ENCODE peak calls at places on chromosomes 1 and 21, in four cellular contexts. M, B, W and I are unnamed samples.

GRCh38 chr1:57857809-57858208 is 433.9 kb upstream of the DAB1 start:
- DNase-seq in B (no peak), M (no peak), W (no peak), I (no peak)

GRCh38 chr1:32066489-32066873 is 6.3 kb upstream of the TMEM39B start:
- DNase-seq in M (no peak), W (no peak), B (peak; percentile 93), I (peak; percentile 53)

GRCh38 chr1:228081578-228082259 is 789 bp upstream of the ARF1 start:
- DNase-seq in B (peak; percentile 16), M (no peak), W (no peak), I (no peak)

GRCh38 chr1:84538599-84538998 is 32.2 kb upstream of the GNG5 start:
- DNase-seq in M (no peak), B (no peak), W (no peak), I (no peak)

GRCh38 chr1:6960291-6960758 is 175.1 kb downstream of the CAMTA1 start:
- DNase-seq in W (no peak), M (no peak), B (peak; percentile 17), I (peak; percentile 73)

GRCh38 chr1:100627018-100627716 is 89.2 kb downstream of the GPR88 start:
- DNase-seq in W (no peak), M (no peak), B (peak; percentile 81), I (no peak)

GRCh38 chr1:169838942-169839341 is 44.2 kb upstream of the METTL18 start:
- DNase-seq in M (no peak), B (no peak), W (no peak), I (no peak)

GRCh38 chr1:163186910-163187309 is 15.8 kb downstream of the RGS5 start:
- DNase-seq in M (no peak), B (no peak), W (no peak), I (no peak)

GRCh38 chr1:79373481-79374132 is 367.1 kb upstream of the ADGRL4 start:
- DNase-seq in W (no peak), B (peak; percentile 59), M (no peak), I (no peak)

GRCh38 chr1:98371767-98372166 is 289.8 kb upstream of the SNX7 start:
- DNase-seq in W (no peak), M (no peak), B (no peak), I (no peak)

GRCh38 chr1:153922076-153922837 is 515 bp downstream of the GATAD2B start:
- DNase-seq in M (no peak), B (no peak), W (peak; percentile 82), I (peak; percentile 51)

GRCh38 chr1:30903343-30904034 is 5.1 kb downstream of the SDC3 start:
- DNase-seq in B (peak; percentile 50), W (no peak), M (no peak), I (no peak)

GRCh38 chr1:15180189-15180588 is 26.6 kb downstream of the TMEM51 start:
- DNase-seq in B (no peak), W (no peak), M (no peak), I (no peak)

GRCh38 chr1:45658171-45658570 is 28.2 kb downstream of the GPBP1L1 start:
- DNase-seq in W (no peak), B (no peak), M (no peak), I (no peak)

GRCh38 chr1:12132078-12132477 is 34.7 kb upstream of the TNFRSF1B start:
- DNase-seq in B (no peak), M (no peak), W (no peak), I (no peak)

GRCh38 chr21:36663033-36663855 is 35.7 kb upstream of the SIM2 start:
- DNase-seq in M (no peak), B (no peak), W (no peak), I (no peak)

GRCh38 chr1:192830596-192831241 is 21.9 kb downstream of the RGS2 start:
- DNase-seq in M (no peak), W (no peak), B (no peak), I (no peak)

GRCh38 chr1:54413295-54413694 is 7.1 kb upstream of the SSBP3 start:
- DNase-seq in M (no peak), B (peak; percentile 72), W (peak; percentile 65), I (no peak)

GRCh38 chr1:229119876-229120275 is 151.0 kb upstream of the RAB4A start:
- DNase-seq in W (no peak), B (no peak), M (no peak), I (no peak)

GRCh38 chr1:56831874-56832693 is 12.9 kb upstream of the FYB2 start:
- DNase-seq in B (peak; percentile 93), W (peak; percentile 72), M (peak; percentile 73), I (peak; percentile 28)

GRCh38 chr21:21897275-21897883 is 899.2 kb downstream of the NCAM2 start:
- DNase-seq in M (no peak), W (no peak), B (no peak), I (no peak)

GRCh38 chr1:92749024-92749634 is 35.8 kb downstream of the EVI5 start:
- DNase-seq in M (no peak), B (peak; percentile 72), W (peak; percentile 51), I (no peak)

GRCh38 chr1:64122588-64122987 is 80.8 kb upstream of the UBE2U start:
- DNase-seq in B (no peak), M (no peak), W (no peak), I (no peak)

GRCh38 chr1:185439727-185440415 is 122.8 kb upstream of the IVNS1ABP start:
- DNase-seq in M (no peak), B (peak; percentile 44), W (peak; percentile 77), I (no peak)

GRCh38 chr1:42480921-42481320 is 17.8 kb downstream of the CCDC30 start:
- DNase-seq in W (no peak), M (no peak), B (no peak), I (no peak)

GRCh38 chr21:29671728-29672127 is 268.1 kb downstream of the GRIK1 start:
- DNase-seq in M (no peak), B (no peak), W (no peak), I (no peak)

GRCh38 chr1:10803971-10804820 is 7.8 kb upstream of the CASZ1 start:
- DNase-seq in B (no peak), M (no peak), W (peak; percentile 14), I (no peak)

GRCh38 chr1:151342562-151342961 is 4.5 kb downstream of the RFX5 start:
- DNase-seq in M (no peak), W (no peak), B (no peak), I (no peak)

GRCh38 chr1:20603473-20604464 is 14.9 kb downstream of the CDA start:
- DNase-seq in B (peak; percentile 61), M (no peak), W (no peak), I (no peak)

GRCh38 chr1:240092301-240093119 is 827 bp downstream of the FMN2 start:
- DNase-seq in B (peak; percentile 41), W (no peak), M (peak; percentile 62), I (no peak)

GRCh38 chr1:31762726-31763670 is 1.1 kb downstream of the ADGRB2 start:
- DNase-seq in M (peak; percentile 74), W (peak; percentile 74), B (peak; percentile 55), I (peak; percentile 37)

GRCh38 chr1:178371999-178372398 is 124.8 kb downstream of the CLEC20A start:
- DNase-seq in B (no peak), M (no peak), W (no peak), I (no peak)

GRCh38 chr1:112472142-112472541 is 36.6 kb upstream of the WNT2B start:
- DNase-seq in B (no peak), M (no peak), W (no peak), I (no peak)

GRCh38 chr1:106517218-106517617 is 539.3 kb upstream of the PRMT6 start:
- DNase-seq in B (no peak), M (no peak), W (no peak), I (no peak)

GRCh38 chr1:2314803-2315710 is 76.3 kb downstream of the MORN1 start:
- DNase-seq in W (peak; percentile 56), M (no peak), B (peak; percentile 69), I (no peak)

GRCh38 chr1:161192476-161193465 is 6.1 kb downstream of the ADAMTS4 start:
- DNase-seq in B (peak; percentile 84), M (peak; percentile 82), W (peak; percentile 81), I (peak; percentile 57)